ENCODE peak calls at places on chromosomes 4 and X, in four cellular contexts. One of them, this sample, is unnamed.
A peak's percentile ranks its signal among the peaks of the same experiment; 100 is the strongest.

GRCh38 chr4:186634591-186635128 is 79.3 kb upstream of the MTNR1A start:
- DNase-seq in tibial nerve: no peak
- DNase-seq in sigmoid colon: no peak
- DNase-seq in transverse colon: no peak
- DNase-seq in this sample: no peak

GRCh38 chrX:14581081-14581480 is 51.7 kb downstream of the GLRA2 start:
- DNase-seq in tibial nerve: no peak
- DNase-seq in sigmoid colon: no peak
- DNase-seq in transverse colon: no peak
- DNase-seq in this sample: no peak

GRCh38 chr4:140136509-140136908 is 17.5 kb downstream of the MAML3 start:
- DNase-seq in tibial nerve: no peak
- DNase-seq in sigmoid colon: no peak
- DNase-seq in transverse colon: no peak
- DNase-seq in this sample: no peak

GRCh38 chrX:70554081-70554480 is 109.4 kb downstream of the DLG3 start:
- DNase-seq in tibial nerve: no peak
- DNase-seq in sigmoid colon: no peak
- DNase-seq in transverse colon: no peak
- DNase-seq in this sample: no peak

GRCh38 chrX:38311743-38312142 is 15.6 kb downstream of the RPGR start:
- DNase-seq in tibial nerve: no peak
- DNase-seq in sigmoid colon: no peak
- DNase-seq in transverse colon: no peak
- DNase-seq in this sample: no peak

GRCh38 chr4:23238848-23239247 is 546.1 kb downstream of the GBA3 start:
- DNase-seq in tibial nerve: no peak
- DNase-seq in sigmoid colon: no peak
- DNase-seq in transverse colon: no peak
- DNase-seq in this sample: no peak

GRCh38 chrX:106894978-106895452 is 8.1 kb downstream of the RIPPLY1 start:
- DNase-seq in tibial nerve: no peak
- DNase-seq in sigmoid colon: no peak
- DNase-seq in transverse colon: no peak
- DNase-seq in this sample: no peak

GRCh38 chr4:5772528-5773270 is 61.7 kb downstream of the EVC start:
- DNase-seq in tibial nerve: no peak
- DNase-seq in sigmoid colon: peak; percentile 48
- DNase-seq in transverse colon: no peak
- DNase-seq in this sample: no peak

GRCh38 chr4:15855804-15856475 is 77.8 kb downstream of the CD38 start:
- DNase-seq in tibial nerve: peak; percentile 59
- DNase-seq in sigmoid colon: peak; percentile 71
- DNase-seq in transverse colon: no peak
- DNase-seq in this sample: no peak

GRCh38 chr4:121875663-121876062 is 5.4 kb upstream of the BBS7 start:
- DNase-seq in tibial nerve: no peak
- DNase-seq in sigmoid colon: no peak
- DNase-seq in transverse colon: no peak
- DNase-seq in this sample: no peak

GRCh38 chr4:158179465-158179864 is 6.6 kb upstream of the GASK1B start:
- DNase-seq in tibial nerve: no peak
- DNase-seq in sigmoid colon: no peak
- DNase-seq in transverse colon: no peak
- DNase-seq in this sample: no peak

GRCh38 chrX:21723097-21723496 is 34.8 kb downstream of the SMPX start:
- DNase-seq in tibial nerve: no peak
- DNase-seq in sigmoid colon: no peak
- DNase-seq in transverse colon: no peak
- DNase-seq in this sample: no peak

GRCh38 chrX:24204331-24204730 is 54.8 kb downstream of the ZFX start:
- DNase-seq in tibial nerve: no peak
- DNase-seq in sigmoid colon: no peak
- DNase-seq in transverse colon: no peak
- DNase-seq in this sample: no peak

GRCh38 chr4:89254847-89255246 is 52.8 kb downstream of the GPRIN3 start:
- DNase-seq in tibial nerve: no peak
- DNase-seq in sigmoid colon: no peak
- DNase-seq in transverse colon: peak; percentile 40
- DNase-seq in this sample: no peak

GRCh38 chr4:149521611-149522010 is 294.0 kb downstream of the IQCM start:
- DNase-seq in tibial nerve: no peak
- DNase-seq in sigmoid colon: no peak
- DNase-seq in transverse colon: peak; percentile 28
- DNase-seq in this sample: no peak

DNA sequence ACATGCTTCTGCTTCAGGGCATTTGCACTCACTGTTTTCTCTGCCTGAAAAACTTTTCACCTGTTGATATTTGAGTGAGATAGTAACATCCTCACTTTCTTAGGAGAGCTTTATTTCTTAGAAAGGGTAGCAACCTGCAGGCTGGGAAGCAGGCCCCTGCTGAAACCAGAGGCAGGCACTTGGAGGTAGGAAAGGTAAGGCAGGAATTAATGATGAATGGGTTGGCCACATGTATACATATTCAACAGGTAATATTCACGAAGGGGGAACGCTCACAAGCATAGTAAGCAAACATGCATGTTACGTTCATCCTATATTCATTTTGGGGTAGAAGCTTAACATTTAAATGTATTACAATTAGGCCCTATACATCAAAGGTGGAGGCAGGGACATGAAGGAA is 3.1 kb downstream of the SPATA18 start:
- DNase-seq in tibial nerve: no peak
- DNase-seq in sigmoid colon: no peak
- DNase-seq in transverse colon: no peak
- DNase-seq in this sample: no peak
- TF ChIP-seq EP300 in tibial nerve: no peak
- TF ChIP-seq EP300 in sigmoid colon: no peak
- TF ChIP-seq EP300 in transverse colon: no peak
- TF ChIP-seq EP300 in this sample: no peak

DNA sequence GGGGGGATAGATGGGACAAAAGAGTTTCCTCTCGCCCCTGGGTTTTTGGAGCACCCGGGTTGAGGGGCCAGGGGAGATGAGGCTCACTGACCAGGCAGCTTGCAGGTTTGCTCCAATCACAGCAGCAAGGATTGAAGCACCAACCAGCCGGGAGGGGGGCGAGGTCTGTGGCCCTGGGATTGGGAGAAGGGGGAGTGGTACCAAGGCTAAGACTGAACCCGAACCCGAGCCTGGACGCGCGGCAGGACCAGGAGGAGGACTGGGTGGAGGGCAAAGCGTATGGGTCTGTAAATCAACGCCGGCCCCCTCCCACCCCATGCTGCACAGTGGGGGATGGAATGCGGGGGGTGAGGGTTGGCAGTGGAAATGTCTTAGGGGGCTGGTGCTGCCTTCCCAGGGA is 3.5 kb downstream of the SOX3 start:
- DNase-seq in tibial nerve: no peak
- DNase-seq in sigmoid colon: no peak
- DNase-seq in transverse colon: no peak
- DNase-seq in this sample: no peak
- H3K27me3 ChIP-seq in tibial nerve: peaks cover 88% of the 10 kb centered on the region
- H3K27me3 ChIP-seq in sigmoid colon: peaks cover 46% of the 10 kb centered on the region
- H3K27me3 ChIP-seq in transverse colon: peaks cover 70% of the 10 kb centered on the region
- H3K27me3 ChIP-seq in this sample: peaks cover 73% of the 10 kb centered on the region

GRCh38 chrX:16712825-16713155 is 321 bp upstream of the CTPS2 start:
- DNase-seq in tibial nerve: no peak
- DNase-seq in sigmoid colon: no peak
- DNase-seq in transverse colon: no peak
- DNase-seq in this sample: no peak
- H3K27ac ChIP-seq in tibial nerve: peak overlapping the region; percentile 88
- H3K27ac ChIP-seq in sigmoid colon: peak overlapping the region; percentile 90
- H3K27ac ChIP-seq in transverse colon: peak overlapping the region; percentile 93
- H3K27ac ChIP-seq in this sample: peak overlapping the region; percentile 88

GRCh38 chr4:181949704-181950312 is 293.4 kb upstream of the TENM3 start:
- DNase-seq in tibial nerve: no peak
- DNase-seq in sigmoid colon: no peak
- DNase-seq in transverse colon: no peak
- DNase-seq in this sample: no peak

GRCh38 chr4:181950372-181951127 is 292.7 kb upstream of the TENM3 start:
- DNase-seq in tibial nerve: no peak
- DNase-seq in sigmoid colon: no peak
- DNase-seq in transverse colon: no peak
- DNase-seq in this sample: no peak

GRCh38 chr4:181956502-181956901 is 286.7 kb upstream of the TENM3 start:
- DNase-seq in tibial nerve: no peak
- DNase-seq in sigmoid colon: no peak
- DNase-seq in transverse colon: no peak
- DNase-seq in this sample: no peak

GRCh38 chr4:181951265-181951664 is 291.9 kb upstream of the TENM3 start:
- DNase-seq in tibial nerve: no peak
- DNase-seq in sigmoid colon: no peak
- DNase-seq in transverse colon: no peak
- DNase-seq in this sample: no peak

GRCh38 chr4:181952478-181952877 is 290.7 kb upstream of the TENM3 start:
- DNase-seq in tibial nerve: no peak
- DNase-seq in sigmoid colon: no peak
- DNase-seq in transverse colon: peak; percentile 25
- DNase-seq in this sample: no peak
- TF ChIP-seq EP300 in tibial nerve: no peak
- TF ChIP-seq EP300 in sigmoid colon: no peak
- TF ChIP-seq EP300 in transverse colon: no peak
- TF ChIP-seq EP300 in this sample: no peak

DNA sequence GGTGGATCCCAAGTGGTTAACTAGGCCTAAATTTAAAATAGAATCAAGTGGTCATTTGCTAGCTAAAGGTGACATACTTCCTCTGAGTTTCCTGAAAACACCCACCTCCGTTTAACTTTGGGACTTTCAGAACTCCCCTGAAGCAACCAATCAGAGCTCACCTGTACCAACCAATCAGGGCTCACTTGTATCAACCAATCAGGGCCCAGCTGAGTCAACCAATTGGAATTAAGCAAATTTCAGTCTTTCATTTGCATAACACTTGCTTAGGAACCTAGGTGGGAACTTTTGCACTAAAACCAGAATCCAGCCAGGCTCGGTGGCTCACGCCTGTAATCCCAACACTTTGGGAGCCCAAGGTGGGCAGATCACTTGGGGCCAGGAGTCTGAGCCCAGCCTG is 15.9 kb downstream of the GPC4 start:
- DNase-seq in tibial nerve: no peak
- DNase-seq in sigmoid colon: no peak
- DNase-seq in transverse colon: no peak
- DNase-seq in this sample: no peak
- H3K27me3 ChIP-seq in tibial nerve: no peaks in the 10 kb centered on the region
- H3K27me3 ChIP-seq in sigmoid colon: no peaks in the 10 kb centered on the region
- H3K27me3 ChIP-seq in transverse colon: no peaks in the 10 kb centered on the region
- H3K27me3 ChIP-seq in this sample: no peaks in the 10 kb centered on the region

This sample was measured in suprapubic skin.